ENCODE peak calls at places on chromosome 6, in six cellular contexts. Z, F, S, N, V and O are unnamed samples.

GRCh38 chr6:75107913-75108312 is 97.9 kb downstream of the COL12A1 start:
- DNase-seq in Z (no peak), F (no peak), S (no peak), N (no peak), V (no peak), O (no peak)

GRCh38 chr6:35220711-35221110 is 7.0 kb downstream of the SCUBE3 start:
- DNase-seq in Z (no peak), F (no peak), S (no peak), N (no peak), V (no peak), O (no peak)

GRCh38 chr6:144211160-144211559 is 60.8 kb downstream of the STX11 start:
- DNase-seq in Z (no peak), F (no peak), S (no peak), N (no peak), V (no peak), O (no peak)

GRCh38 chr6:149566372-149567193 is at the start of gene GINM1:
- DNase-seq in Z (peak), F (peak), S (peak), N (peak), V (peak), O (no peak)

GRCh38 chr6:20092071-20092566 is 120.2 kb downstream of the MBOAT1 start:
- DNase-seq in Z (peak), F (peak), S (no peak), N (no peak), V (no peak), O (peak)

GRCh38 chr6:146700078-146700686 is 101.4 kb downstream of the ADGB start:
- DNase-seq in Z (peak), F (peak), S (no peak), N (peak), V (peak), O (peak)

GRCh38 chr6:68042339-68043121 is 592.6 kb upstream of the ADGRB3 start:
- DNase-seq in Z (no peak), F (no peak), S (no peak), N (no peak), V (no peak), O (no peak)

GRCh38 chr6:82331031-82331773 is 32.4 kb upstream of the TPBG start:
- DNase-seq in Z (no peak), F (peak), S (no peak), N (no peak), V (no peak), O (peak)

GRCh38 chr6:71419217-71419953 is 130.8 kb downstream of the OGFRL1 start:
- DNase-seq in Z (no peak), F (peak), S (no peak), N (no peak), V (peak), O (no peak)

GRCh38 chr6:136657629-136658028 is 107.4 kb upstream of the MAP7 start:
- DNase-seq in Z (no peak), F (no peak), S (no peak), N (no peak), V (no peak), O (no peak)

GRCh38 chr6:138948780-138949179 is 39.3 kb downstream of the REPS1 start:
- DNase-seq in Z (no peak), F (no peak), S (no peak), N (no peak), V (no peak), O (no peak)

GRCh38 chr6:44278774-44279697 is 8.8 kb downstream of the TMEM151B start:
- DNase-seq in Z (no peak), F (no peak), S (no peak), N (no peak), V (no peak), O (no peak)